ENCODE peak calls at places on chromosomes 12 and 14, in seven cellular contexts. B is stimulated activated CD4-positive, alpha-beta T cell treated with anti-CD3 and anti-CD28 coated beads, Interleukin-1b, Interleukin-23, amount 100 ng/mL, for 1 hour; E is T-cell; C is mammary epithelial cell; R is NK-92 treated with Interleukin-12 subunit alpha and Interleukin-12 subunit beta, amount 100 ng/mL, for 24 hours; L is osteoblast; D is uterus. X is an unnamed sample.

GRCh38 chr12:49342914-49343731 is 3.6 kb upstream of the DNAJC22 start:
- DNase-seq in B (no peak), E (no peak), C (no peak), R (no peak), L (peak; percentile 93), D (no peak), X (peak; percentile 41)

GRCh38 chr12:125533434-125534029 is 468.3 kb downstream of the AACS start:
- DNase-seq in B (no peak), E (no peak), C (no peak), R (no peak), L (no peak), D (no peak), X (no peak)

GRCh38 chr12:8692573-8692972 is 5.2 kb upstream of the RIMKLB start:
- DNase-seq in B (no peak), E (no peak), C (peak; percentile 23), R (no peak), L (peak; percentile 93), D (peak; percentile 54), X (peak; percentile 78)

GRCh38 chr12:79020106-79020505 is 155.5 kb downstream of the SYT1 start:
- DNase-seq in B (no peak), E (no peak), C (peak; percentile 62), R (no peak), L (no peak), D (no peak), X (no peak)

GRCh38 chr12:19712041-19712440 is 272.7 kb downstream of the AEBP2 start:
- DNase-seq in B (no peak), E (no peak), C (peak; percentile 76), R (no peak), L (peak; percentile 87), D (no peak), X (no peak)

GRCh38 chr14:105588236-105588860 is 62.0 kb downstream of the TMEM121 start:
- DNase-seq in B (no peak), E (no peak), C (no peak), R (no peak), L (no peak), D (no peak), X (no peak)

GRCh38 chr12:85835810-85836715 is at the start of gene RASSF9:
- DNase-seq in B (no peak), E (no peak), C (peak; percentile 86), R (no peak), L (no peak), D (peak; percentile 84), X (no peak)

GRCh38 chr14:102192840-102193502 is 53.3 kb downstream of the WDR20 start:
- DNase-seq in B (no peak), E (no peak), C (no peak), R (no peak), L (no peak), D (no peak), X (no peak)

GRCh38 chr12:89857652-89858274 is 149.1 kb upstream of the ATP2B1 start:
- DNase-seq in B (no peak), E (no peak), C (no peak), R (no peak), L (no peak), D (no peak), X (no peak)

GRCh38 chr12:98416845-98417244 is 98.5 kb upstream of the TMPO start:
- DNase-seq in B (no peak), E (no peak), C (peak; percentile 8), R (no peak), L (no peak), D (no peak), X (no peak)

GRCh38 chr12:117309276-117309885 is 52.0 kb downstream of the NOS1 start:
- DNase-seq in B (no peak), E (no peak), C (no peak), R (no peak), L (no peak), D (no peak), X (no peak)

GRCh38 chr12:52646613-52647012 is 5.4 kb downstream of the KRT2 start:
- DNase-seq in B (no peak), E (no peak), C (no peak), R (no peak), L (no peak), D (no peak), X (no peak)

GRCh38 chr12:65896743-65897142 is 72.5 kb downstream of the HMGA2 start:
- DNase-seq in B (no peak), E (no peak), C (no peak), R (no peak), L (no peak), D (no peak), X (no peak)

GRCh38 chr12:113161415-113162016 is 12.0 kb downstream of the CFAP73 start:
- DNase-seq in B (no peak), E (no peak), C (no peak), R (no peak), L (peak; percentile 79), D (no peak), X (no peak)

GRCh38 chr12:49233842-49234526 is 30.9 kb upstream of the TUBA1C start:
- DNase-seq in B (no peak), E (no peak), C (no peak), R (no peak), L (no peak), D (peak; percentile 24), X (peak; percentile 54)

GRCh38 chr12:52197371-52198231 is 5.8 kb upstream of the KRT80 start:
- DNase-seq in B (no peak), E (no peak), C (no peak), R (no peak), L (peak; percentile 78), D (no peak), X (no peak)

GRCh38 chr14:33596211-33597080 is 354.4 kb downstream of the EGLN3 start:
- DNase-seq in B (no peak), E (no peak), C (no peak), R (no peak), L (no peak), D (no peak), X (no peak)

GRCh38 chr14:69861170-69861569 is 18.0 kb upstream of the SMOC1 start:
- DNase-seq in B (no peak), E (no peak), C (no peak), R (no peak), L (no peak), D (no peak), X (no peak)

GRCh38 chr12:112738531-112738930 is 53.0 kb upstream of the RPH3A start:
- DNase-seq in B (no peak), E (no peak), C (no peak), R (no peak), L (no peak), D (no peak), X (no peak)

GRCh38 chr14:100825691-100826331 is at the start of gene MEG3:
- DNase-seq in B (no peak), E (no peak), C (no peak), R (no peak), L (peak; percentile 92), D (peak; percentile 76), X (no peak)

GRCh38 chr12:78697817-78698415 is 166.7 kb upstream of the SYT1 start:
- DNase-seq in B (no peak), E (no peak), C (peak; percentile 66), R (no peak), L (no peak), D (no peak), X (no peak)

GRCh38 chr14:73237786-73238261 is 518 bp downstream of the PAPLN start:
- DNase-seq in B (no peak), E (no peak), C (no peak), R (no peak), L (peak; percentile 78), D (no peak), X (no peak)

GRCh38 chr14:60642790-60643397 is 6.4 kb downstream of the SIX1 start:
- DNase-seq in B (no peak), E (no peak), C (no peak), R (no peak), L (no peak), D (no peak), X (no peak)

GRCh38 chr14:34951286-34951685 is 31.5 kb upstream of the SRP54 start:
- DNase-seq in B (no peak), E (no peak), C (no peak), R (no peak), L (peak; percentile 80), D (no peak), X (no peak)

GRCh38 chr14:23727566-23728335 is 91.6 kb downstream of the DHRS2 start:
- DNase-seq in B (no peak), E (no peak), C (peak; percentile 43), R (no peak), L (peak; percentile 94), D (no peak), X (no peak)

GRCh38 chr14:69519253-69519661 is 34.7 kb downstream of the PLEKHD1 start:
- DNase-seq in B (no peak), E (no peak), C (peak; percentile 29), R (no peak), L (no peak), D (no peak), X (no peak)

GRCh38 chr12:67161322-67161918 is 107.7 kb upstream of the CAND1 start:
- DNase-seq in B (no peak), E (no peak), C (peak; percentile 38), R (no peak), L (no peak), D (no peak), X (no peak)

GRCh38 chr12:49030714-49031572 is 12.4 kb upstream of the PRKAG1 start:
- DNase-seq in B (no peak), E (no peak), C (no peak), R (no peak), L (peak; percentile 69), D (peak; percentile 15), X (no peak)

GRCh38 chr12:53044896-53045571 is 4.8 kb upstream of the TNS2 start:
- DNase-seq in B (no peak), E (no peak), C (no peak), R (no peak), L (peak; percentile 62), D (no peak), X (no peak)

GRCh38 chr14:31529053-31529452 is 32.2 kb upstream of the NUBPL start:
- DNase-seq in B (no peak), E (no peak), C (no peak), R (no peak), L (no peak), D (no peak), X (no peak)

GRCh38 chr12:86710110-86710509 is 453.9 kb upstream of the MGAT4C start:
- DNase-seq in B (no peak), E (no peak), C (peak; percentile 12), R (no peak), L (no peak), D (no peak), X (no peak)

GRCh38 chr12:466762-467161 is 7.0 kb downstream of the B4GALNT3 start:
- DNase-seq in B (no peak), E (no peak), C (no peak), R (no peak), L (no peak), D (no peak), X (no peak)

GRCh38 chr14:51360592-51360991 is 120.5 kb downstream of the TMX1 start:
- DNase-seq in B (no peak), E (no peak), C (no peak), R (no peak), L (no peak), D (no peak), X (no peak)

GRCh38 chr14:105155071-105155651 is 13.4 kb downstream of the JAG2 start:
- DNase-seq in B (no peak), E (no peak), C (no peak), R (no peak), L (peak; percentile 89), D (no peak), X (no peak)

GRCh38 chr14:43539210-43539609 is 967.9 kb downstream of the FSCB start:
- DNase-seq in B (no peak), E (no peak), C (no peak), R (no peak), L (no peak), D (no peak), X (no peak)

GRCh38 chr12:50517456-50518048 is 12.8 kb downstream of the DIP2B start:
- DNase-seq in B (no peak), E (no peak), C (no peak), R (no peak), L (peak; percentile 83), D (no peak), X (no peak)

X was measured in ureter.